ENCODE peak calls at places on chromosome 15, in seven cellular contexts. A is H1, U is neural progenitor cell, Q is fibroblast of lung, F is hepatocyte, Y is A673, I is GM23338. J is an unnamed sample.

GRCh38 chr15:64651573-64652260 is 123.7 kb downstream of the RBPMS2 start:
- DNase-seq in A (peak), U (no peak), Q (no peak), F (peak), Y (no peak), I (peak), J (peak)

GRCh38 chr15:34023932-34024331 is 15.1 kb downstream of the AVEN start:
- DNase-seq in A (no peak), U (no peak), Q (no peak), F (no peak), Y (no peak), I (no peak), J (no peak)

GRCh38 chr15:100186366-100186765 is 155.4 kb downstream of the ADAMTS17 start:
- DNase-seq in A (no peak), U (no peak), Q (no peak), F (no peak), Y (no peak), I (no peak), J (no peak)

GRCh38 chr15:34241376-34242350 is 16.8 kb downstream of the EMC4 start:
- DNase-seq in A (no peak), U (peak), Q (peak), F (peak), Y (peak), I (peak), J (peak)

GRCh38 chr15:42858540-42858939 is 62.0 kb downstream of the TTBK2 start:
- DNase-seq in A (no peak), U (no peak), Q (no peak), F (no peak), Y (no peak), I (no peak), J (no peak)

GRCh38 chr15:25596644-25597562 is 158.1 kb upstream of the UBE3A start:
- DNase-seq in A (no peak), U (no peak), Q (no peak), F (peak), Y (no peak), I (peak), J (no peak)

GRCh38 chr15:25850154-25851111 is 12.7 kb downstream of the ATP10A start:
- DNase-seq in A (no peak), U (peak), Q (peak), F (peak), Y (peak), I (peak), J (peak)

GRCh38 chr15:79031821-79032220 is 58.8 kb downstream of the RASGRF1 start:
- DNase-seq in A (no peak), U (no peak), Q (no peak), F (no peak), Y (no peak), I (no peak), J (no peak)

GRCh38 chr15:98899266-98900021 is 108.1 kb downstream of the PGPEP1L start:
- DNase-seq in A (no peak), U (peak), Q (no peak), F (no peak), Y (no peak), I (no peak), J (no peak)

GRCh38 chr15:23385886-23386430 is 31.4 kb downstream of the GOLGA8S start:
- DNase-seq in A (no peak), U (no peak), Q (no peak), F (no peak), Y (no peak), I (no peak), J (peak)

GRCh38 chr15:36798366-36798765 is 218.9 kb downstream of the CDIN1 start:
- DNase-seq in A (no peak), U (no peak), Q (no peak), F (no peak), Y (no peak), I (no peak), J (no peak)

GRCh38 chr15:76274226-76274625 is 37.0 kb downstream of the ETFA start:
- DNase-seq in A (no peak), U (no peak), Q (peak), F (no peak), Y (no peak), I (no peak), J (no peak)

GRCh38 chr15:35692256-35692867 is 146.4 kb upstream of the DPH6 start:
- DNase-seq in A (no peak), U (no peak), Q (no peak), F (no peak), Y (no peak), I (no peak), J (no peak)

GRCh38 chr15:60865507-60865906 is 363.6 kb downstream of the RORA start:
- DNase-seq in A (no peak), U (no peak), Q (no peak), F (no peak), Y (no peak), I (no peak), J (no peak)

GRCh38 chr15:56725386-56725785 is 7.9 kb downstream of the ZNF280D start:
- DNase-seq in A (no peak), U (no peak), Q (no peak), F (no peak), Y (no peak), I (no peak), J (no peak)

GRCh38 chr15:52483712-52484111 is 45.0 kb downstream of the MYO5A start:
- DNase-seq in A (no peak), U (no peak), Q (peak), F (no peak), Y (no peak), I (no peak), J (no peak)

GRCh38 chr15:62124953-62125263 is 40.2 kb downstream of the C2CD4B start:
- DNase-seq in A (no peak), U (no peak), Q (no peak), F (no peak), Y (no peak), I (no peak), J (peak)

GRCh38 chr15:47477253-47477652 is 240.1 kb upstream of the SEMA6D start:
- DNase-seq in A (no peak), U (no peak), Q (peak), F (no peak), Y (peak), I (no peak), J (no peak)

GRCh38 chr15:80436511-80437307 is 32.5 kb downstream of the ARNT2 start:
- DNase-seq in A (no peak), U (no peak), Q (peak), F (peak), Y (no peak), I (no peak), J (no peak)

GRCh38 chr15:36401586-36401966 is 177.8 kb upstream of the CDIN1 start:
- DNase-seq in A (no peak), U (no peak), Q (peak), F (no peak), Y (no peak), I (no peak), J (no peak)

GRCh38 chr15:27410986-27411385 is 440.0 kb downstream of the GABRG3 start:
- DNase-seq in A (no peak), U (no peak), Q (no peak), F (no peak), Y (no peak), I (no peak), J (no peak)

GRCh38 chr15:31069360-31070000 is 32.0 kb downstream of the TRPM1 start:
- DNase-seq in A (no peak), U (no peak), Q (peak), F (no peak), Y (no peak), I (no peak), J (no peak)

GRCh38 chr15:51382787-51383186 is 41.3 kb downstream of the GLDN start:
- DNase-seq in A (no peak), U (peak), Q (peak), F (peak), Y (peak), I (peak), J (peak)

GRCh38 chr15:36925671-36926421 is 174.5 kb downstream of the MEIS2 start:
- DNase-seq in A (no peak), U (no peak), Q (no peak), F (no peak), Y (peak), I (no peak), J (no peak)

GRCh38 chr15:74795961-74796625 is 14.2 kb downstream of the CSK start:
- DNase-seq in A (no peak), U (no peak), Q (no peak), F (no peak), Y (no peak), I (no peak), J (no peak)

GRCh38 chr15:73923488-73924164 is 2.6 kb upstream of the LOXL1 start:
- DNase-seq in A (no peak), U (no peak), Q (no peak), F (no peak), Y (no peak), I (no peak), J (no peak)

GRCh38 chr15:29692527-29692926 is 129.7 kb downstream of the TJP1 start:
- DNase-seq in A (no peak), U (peak), Q (no peak), F (no peak), Y (no peak), I (peak), J (no peak)

GRCh38 chr15:48634934-48635333 is 10.6 kb downstream of the FBN1 start:
- DNase-seq in A (no peak), U (no peak), Q (peak), F (no peak), Y (peak), I (no peak), J (no peak)

GRCh38 chr15:89143503-89144162 is 55.4 kb downstream of the ABHD2 start:
- DNase-seq in A (no peak), U (no peak), Q (peak), F (no peak), Y (peak), I (no peak), J (no peak)

GRCh38 chr15:81030368-81030739 is 29.6 kb downstream of the TLNRD1 start:
- DNase-seq in A (no peak), U (no peak), Q (no peak), F (no peak), Y (no peak), I (no peak), J (no peak)

GRCh38 chr15:58472821-58473581 is 41.2 kb downstream of the LIPC start:
- DNase-seq in A (no peak), U (no peak), Q (no peak), F (no peak), Y (peak), I (no peak), J (peak)

GRCh38 chr15:70252936-70253280 is 155.2 kb upstream of the TLE3 start:
- DNase-seq in A (no peak), U (no peak), Q (no peak), F (no peak), Y (no peak), I (no peak), J (no peak)
- TF ChIP-seq EZH2 in A (no peak), U (no peak), Q (no peak), F (no peak), Y (no peak), I (no peak), J (no peak)

GRCh38 chr15:87610366-87610765 is 646.2 kb downstream of the NTRK3 start:
- DNase-seq in A (no peak), U (no peak), Q (peak), F (no peak), Y (no peak), I (no peak), J (no peak)
- H3K27ac ChIP-seq in A (no peak), U (no peak), Q (peak), F (no peak), Y (no peak), I (no peak), J (no peak)

DNA sequence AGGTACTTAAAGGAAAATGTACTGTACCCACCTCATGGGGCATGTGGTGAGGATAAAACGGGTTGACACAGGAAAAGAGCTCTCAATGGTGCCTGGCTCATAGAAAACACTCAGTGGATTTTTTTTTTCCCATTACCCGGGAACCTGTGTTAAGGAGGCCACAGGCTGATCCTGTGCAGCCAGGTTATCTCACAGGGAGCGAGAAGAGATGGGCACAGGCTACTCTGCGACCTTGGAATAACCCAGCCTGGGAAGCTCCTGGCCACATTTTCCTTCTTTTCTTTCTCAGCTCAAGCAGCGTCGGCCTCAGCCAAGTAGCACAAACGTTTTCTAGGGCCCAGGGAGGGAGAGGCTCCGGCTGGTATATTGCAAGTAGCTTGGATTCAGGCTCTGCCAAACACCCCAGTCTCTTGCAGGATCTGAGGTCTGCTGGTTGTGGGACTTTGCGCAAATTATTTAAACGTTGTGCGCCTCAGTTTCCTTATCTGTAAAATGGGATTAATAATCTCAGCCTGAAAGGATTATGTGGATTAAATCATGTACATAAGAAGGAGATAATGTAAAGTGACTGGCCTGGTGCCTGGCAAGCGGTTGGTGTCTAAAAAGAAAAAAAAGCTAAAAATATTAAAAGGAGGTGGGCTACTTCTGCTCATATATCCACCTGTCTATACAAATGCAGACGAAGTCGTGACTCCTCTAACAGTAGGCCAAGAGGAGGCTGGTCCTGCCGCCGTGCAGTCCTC is 2.1 kb downstream of the FURIN start:
- DNase-seq in A (no peak), U (no peak), Q (peak), F (no peak), Y (peak), I (peak), J (no peak)
- TF ChIP-seq EZH2 in A (no peak), U (no peak), Q (no peak), F (no peak), Y (no peak), I (no peak), J (no peak)

GRCh38 chr15:77858677-77859490 is 218.6 kb downstream of the TBC1D2B start:
- DNase-seq in A (no peak), U (no peak), Q (no peak), F (no peak), Y (no peak), I (no peak), J (no peak)

GRCh38 chr15:77857419-77857818 is 220.1 kb downstream of the TBC1D2B start:
- DNase-seq in A (no peak), U (no peak), Q (no peak), F (no peak), Y (no peak), I (no peak), J (no peak)

GRCh38 chr15:77859491-77860060 is 217.9 kb downstream of the TBC1D2B start:
- DNase-seq in A (no peak), U (no peak), Q (no peak), F (no peak), Y (no peak), I (peak), J (no peak)

GRCh38 chr15:77862651-77863104 is 214.8 kb downstream of the TBC1D2B start:
- DNase-seq in A (no peak), U (no peak), Q (no peak), F (no peak), Y (no peak), I (no peak), J (no peak)

DNA sequence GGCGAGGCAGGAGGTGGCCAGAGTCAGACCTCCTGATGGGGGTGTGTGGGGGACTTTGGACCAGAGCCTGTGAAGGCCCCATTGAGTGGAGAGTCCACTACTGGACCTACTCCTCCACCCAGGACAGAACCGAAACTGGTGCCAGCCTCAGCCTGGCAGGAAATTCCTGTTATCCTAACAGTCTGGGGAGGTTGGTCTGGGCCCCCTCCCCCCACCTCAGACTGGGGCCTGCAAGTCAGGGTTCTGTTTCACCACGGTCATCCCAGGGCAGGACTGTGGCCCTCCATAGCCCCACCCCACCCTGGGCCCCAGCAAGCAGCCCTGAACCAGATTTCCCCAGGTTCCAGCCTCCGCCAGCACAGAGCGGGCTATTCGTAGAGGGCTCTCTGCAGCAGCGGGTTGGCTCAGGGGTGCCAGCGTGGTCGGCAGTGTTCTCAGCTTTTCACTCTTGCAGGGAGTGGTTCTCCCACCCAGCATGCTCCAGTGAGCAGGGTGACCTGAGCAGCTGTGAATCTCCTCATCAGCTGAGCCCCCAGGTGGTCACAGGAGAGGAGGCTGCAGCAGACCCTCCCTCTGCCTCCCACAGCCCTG is 217.3 kb downstream of the TBC1D2B start:
- DNase-seq in A (no peak), U (no peak), Q (no peak), F (no peak), Y (no peak), I (no peak), J (no peak)
- H3K27ac ChIP-seq in A (no peak), U (no peak), Q (no peak), F (no peak), Y (no peak), I (no peak), J (no peak)

GRCh38 chr15:67828969-67829646 is 3.8 kb downstream of the SKOR1 start:
- DNase-seq in A (no peak), U (peak), Q (no peak), F (no peak), Y (no peak), I (peak), J (no peak)
- TF ChIP-seq EZH2 in A (peak), U (no peak), Q (peak), F (peak), Y (peak), I (peak), J (no peak)